ENCODE peak calls at places on chromosomes 3 and 15, in ten cellular contexts. B is body of pancreas; J is CD4-positive, alpha-beta memory T cell; E is prostate gland; D is stomach; F is HCT116; Y is adipocyte; O is WERI-Rb-1; N is astrocyte of the spinal cord; P is sigmoid colon. R is an unnamed sample.

GRCh38 chr3:81650187-81650586 is 111.3 kb downstream of the GBE1 start:
- DNase-seq in B (no peak), J (no peak), E (no peak), D (no peak), F (no peak), Y (no peak), O (no peak), N (no peak), P (no peak), R (no peak)

GRCh38 chr3:186277268-186277909 is 84.6 kb downstream of the DGKG start:
- DNase-seq in B (peak; percentile 27), J (no peak), E (no peak), D (no peak), F (peak; percentile 40), Y (peak; percentile 76), O (peak; percentile 23), N (peak; percentile 67), P (no peak), R (peak; percentile 39)

GRCh38 chr3:140406655-140407054 is 271.2 kb upstream of the TRIM42 start:
- DNase-seq in B (no peak), J (no peak), E (no peak), D (no peak), F (no peak), Y (no peak), O (no peak), N (no peak), P (no peak), R (no peak)

GRCh38 chr3:38978729-38979128 is 73.0 kb downstream of the SCN11A start:
- DNase-seq in B (no peak), J (no peak), E (no peak), D (no peak), F (no peak), Y (no peak), O (no peak), N (no peak), P (no peak), R (peak; percentile 23)

GRCh38 chr3:112056451-112056929 is 22.0 kb downstream of the TMPRSS7 start:
- DNase-seq in B (no peak), J (no peak), E (no peak), D (peak; percentile 50), F (no peak), Y (peak; percentile 48), O (no peak), N (peak; percentile 69), P (no peak), R (no peak)

GRCh38 chr3:138127636-138128365 is 4.4 kb downstream of the A4GNT start:
- DNase-seq in B (no peak), J (no peak), E (no peak), D (no peak), F (no peak), Y (no peak), O (no peak), N (no peak), P (no peak), R (no peak)

GRCh38 chr3:13452490-13453335 is 27.4 kb upstream of the HDAC11 start:
- DNase-seq in B (peak; percentile 61), J (peak; percentile 63), E (peak; percentile 42), D (no peak), F (peak; percentile 31), Y (peak; percentile 82), O (peak; percentile 32), N (peak; percentile 73), P (no peak), R (peak; percentile 75)

GRCh38 chr15:51281368-51281967 is 56.9 kb downstream of the CYP19A1 start:
- DNase-seq in B (peak; percentile 72), J (no peak), E (peak; percentile 15), D (peak; percentile 64), F (peak; percentile 22), Y (peak; percentile 66), O (peak; percentile 80), N (peak; percentile 53), P (peak; percentile 78), R (no peak)

GRCh38 chr3:171193693-171194092 is 167.2 kb upstream of the SLC2A2 start:
- DNase-seq in B (no peak), J (no peak), E (no peak), D (no peak), F (no peak), Y (no peak), O (no peak), N (no peak), P (no peak), R (no peak)

GRCh38 chr3:70386043-70386442 is 73.6 kb upstream of the MDFIC2 start:
- DNase-seq in B (no peak), J (no peak), E (no peak), D (no peak), F (no peak), Y (no peak), O (no peak), N (no peak), P (no peak), R (no peak)

GRCh38 chr3:69888040-69888945 is 111.2 kb upstream of the SAMMSON start:
- DNase-seq in B (no peak), J (no peak), E (no peak), D (no peak), F (no peak), Y (peak; percentile 52), O (no peak), N (no peak), P (no peak), R (no peak)

GRCh38 chr3:171806200-171807128 is 3.8 kb downstream of the PLD1 start:
- DNase-seq in B (no peak), J (no peak), E (no peak), D (no peak), F (no peak), Y (peak; percentile 88), O (no peak), N (peak; percentile 83), P (no peak), R (no peak)

GRCh38 chr3:36319683-36320082 is 60.6 kb upstream of the STAC start:
- DNase-seq in B (no peak), J (no peak), E (no peak), D (no peak), F (no peak), Y (no peak), O (no peak), N (no peak), P (no peak), R (no peak)

GRCh38 chr15:60125334-60125733 is 121.2 kb downstream of the FOXB1 start:
- DNase-seq in B (no peak), J (no peak), E (no peak), D (no peak), F (no peak), Y (no peak), O (no peak), N (no peak), P (no peak), R (no peak)

GRCh38 chr15:60126661-60127060 is 122.5 kb downstream of the FOXB1 start:
- DNase-seq in B (no peak), J (no peak), E (no peak), D (no peak), F (no peak), Y (no peak), O (no peak), N (no peak), P (no peak), R (no peak)

GRCh38 chr15:60130398-60130797 is 126.3 kb downstream of the FOXB1 start:
- DNase-seq in B (no peak), J (no peak), E (no peak), D (no peak), F (no peak), Y (no peak), O (no peak), N (no peak), P (no peak), R (no peak)

GRCh38 chr15:60128710-60129109 is 124.6 kb downstream of the FOXB1 start:
- DNase-seq in B (no peak), J (no peak), E (no peak), D (no peak), F (no peak), Y (no peak), O (no peak), N (no peak), P (no peak), R (no peak)

GRCh38 chr15:60128000-60128376 is 123.9 kb downstream of the FOXB1 start:
- DNase-seq in B (no peak), J (no peak), E (no peak), D (no peak), F (no peak), Y (no peak), O (no peak), N (no peak), P (peak; percentile 63), R (no peak)
- H3K4me3 ChIP-seq in B (peak overlapping the region; percentile 37), J (peak overlapping the region; percentile 81), E (peak overlapping the region; percentile 31), D (peak overlapping the region; percentile 52), F (peak overlapping the region; percentile 29), Y (peak overlapping the region; percentile 78), O (peak overlapping the region; percentile 11), N (peak overlapping the region; percentile 53), P (peak overlapping the region; percentile 54), R (no peak overlapping the region)

GRCh38 chr15:55586808-55587207 is 1.3 kb downstream of the PYGO1 start:
- DNase-seq in B (no peak), J (no peak), E (no peak), D (no peak), F (no peak), Y (no peak), O (no peak), N (peak; percentile 15), P (no peak), R (no peak)
- H3K4me3 ChIP-seq in B (no peak overlapping the region), J (no peak overlapping the region), E (peak overlapping the region; percentile 68), D (peak overlapping the region; percentile 62), F (no peak overlapping the region), Y (peak overlapping the region; percentile 90), O (peak overlapping the region; percentile 88), N (peak overlapping the region; percentile 65), P (peak overlapping the region; percentile 59), R (peak overlapping the region; percentile 48)

DNA sequence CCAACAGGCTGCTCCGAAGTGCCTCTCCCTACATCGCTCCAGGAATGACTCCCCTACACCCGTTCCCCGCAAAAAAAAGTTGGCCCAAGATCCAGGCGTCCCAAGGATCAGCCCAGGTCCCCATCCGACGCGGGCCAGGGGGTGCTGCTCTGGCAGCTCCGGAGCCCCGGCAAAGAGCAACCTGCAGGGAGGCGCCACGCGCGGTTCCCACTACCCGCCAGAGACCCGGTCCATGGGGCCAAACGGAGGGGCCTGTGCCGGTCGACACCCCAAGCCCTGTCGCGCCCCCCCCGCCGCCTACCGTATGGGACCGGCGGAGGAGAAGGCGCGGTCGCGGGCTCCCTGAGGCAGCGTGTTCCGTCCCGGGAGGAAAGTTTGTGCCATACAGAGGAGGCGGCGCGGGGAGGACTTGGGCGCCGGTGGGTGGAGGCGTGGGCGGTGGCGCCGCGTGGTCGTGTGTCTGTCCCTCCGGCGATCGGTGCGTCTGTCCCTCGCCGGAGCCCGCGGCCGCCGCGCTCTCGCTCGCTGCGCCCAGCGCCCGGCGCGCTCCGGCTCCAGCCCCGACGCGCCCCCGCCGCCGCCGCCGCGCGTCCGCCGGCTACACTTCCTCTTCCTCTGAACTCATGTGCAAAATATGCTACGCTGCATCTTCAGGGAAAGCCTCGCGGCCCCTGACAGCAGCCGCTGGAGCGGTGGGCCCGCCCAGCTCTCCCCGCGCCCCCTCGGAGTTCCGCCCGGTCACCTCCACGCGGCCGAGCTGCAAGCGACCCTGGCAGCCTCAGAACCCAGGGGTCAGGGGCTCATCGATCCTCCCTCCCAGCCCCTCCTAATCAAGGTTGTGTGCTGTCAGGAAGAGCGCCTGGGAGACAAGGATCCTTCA is at the start of gene RFTN1:
- DNase-seq in B (peak; percentile 29), J (peak; percentile 49), E (no peak), D (peak; percentile 31), F (no peak), Y (peak; percentile 88), O (peak; percentile 18), N (peak; percentile 60), P (no peak), R (no peak)
- H3K4me3 ChIP-seq in B (peak within 1 kb of the TSS; percentile 37), J (peak within 1 kb of the TSS; percentile 70), E (peak within 1 kb of the TSS; percentile 43), D (peak within 1 kb of the TSS; percentile 62), F (peak within 1 kb of the TSS; percentile 56), Y (peak within 1 kb of the TSS; percentile 94), O (peak within 1 kb of the TSS; percentile 64), N (peak within 1 kb of the TSS; percentile 96), P (peak within 1 kb of the TSS; percentile 62), R (peak within 1 kb of the TSS; percentile 23)

GRCh38 chr3:76624128-76624527 is 415.8 kb upstream of the ROBO2 start:
- DNase-seq in B (no peak), J (no peak), E (no peak), D (no peak), F (no peak), Y (no peak), O (no peak), N (no peak), P (no peak), R (no peak)
- H3K4me3 ChIP-seq in B (no peak overlapping the region), J (no peak overlapping the region), E (no peak overlapping the region), D (no peak overlapping the region), F (no peak overlapping the region), Y (no peak overlapping the region), O (no peak overlapping the region), N (no peak overlapping the region), P (no peak overlapping the region), R (no peak overlapping the region)

R was measured in HAP-1.